ENCODE peak calls at places on chromosomes 3 and 15, in six cellular contexts. L is Karpas-422; N is HS-5; P is stimulated activated CD4-positive, alpha-beta T cell treated with anti-CD3 and anti-CD28 coated beads, Interleukin-12 subunit alpha, Interleukin-12 subunit beta, amount 100 ng/mL, for 24 hours; H is lower leg skin; I is HTR-8/SVneo. D is an unnamed sample.

GRCh38 chr15:25246641-25247417 is 192.0 kb downstream of the UBE3A start:
- DNase-seq in L (no peak), N (no peak), P (no peak), H (peak), I (no peak), D (no peak)

GRCh38 chr15:99929266-99929665 is 196.0 kb upstream of the LYSMD4 start:
- DNase-seq in L (no peak), N (no peak), P (no peak), H (no peak), I (no peak), D (no peak)

GRCh38 chr15:83207622-83208356 is at the start of gene HDGFL3:
- DNase-seq in L (no peak), N (no peak), P (no peak), H (peak), I (peak), D (peak)

GRCh38 chr15:31324739-31325431 is 1.8 kb upstream of the KLF13 start:
- DNase-seq in L (no peak), N (no peak), P (no peak), H (no peak), I (no peak), D (no peak)

GRCh38 chr3:113231391-113231790 is 20.0 kb downstream of the BOC start:
- DNase-seq in L (no peak), N (no peak), P (no peak), H (no peak), I (no peak), D (peak)

GRCh38 chr3:31550452-31551251 is 17.9 kb downstream of the STT3B start:
- DNase-seq in L (peak), N (no peak), P (no peak), H (no peak), I (peak), D (no peak)

GRCh38 chr15:98794211-98794610 is 145.9 kb downstream of the IGF1R start:
- DNase-seq in L (no peak), N (no peak), P (no peak), H (no peak), I (no peak), D (no peak)

GRCh38 chr15:45801543-45801942 is 166.7 kb downstream of the SQOR start:
- DNase-seq in L (no peak), N (no peak), P (no peak), H (no peak), I (no peak), D (no peak)

GRCh38 chr3:136819784-136820640 is 1.1 kb downstream of the SLC35G2 start:
- DNase-seq in L (no peak), N (no peak), P (no peak), H (peak), I (peak), D (peak)

GRCh38 chr3:126854666-126855065 is 128.2 kb upstream of the PLXNA1 start:
- DNase-seq in L (no peak), N (no peak), P (no peak), H (no peak), I (no peak), D (no peak)

GRCh38 chr3:187641319-187641976 is 28.7 kb downstream of the SST start:
- DNase-seq in L (no peak), N (no peak), P (no peak), H (no peak), I (no peak), D (no peak)

GRCh38 chr3:98761656-98762229 is 1.4 kb upstream of the ST3GAL6 start:
- DNase-seq in L (peak), N (no peak), P (no peak), H (no peak), I (no peak), D (no peak)

GRCh38 chr15:68192804-68193521 is 12.2 kb downstream of the CALML4 start:
- DNase-seq in L (no peak), N (no peak), P (no peak), H (no peak), I (no peak), D (no peak)

GRCh38 chr3:13012228-13012691 is 61.0 kb downstream of the IQSEC1 start:
- DNase-seq in L (peak), N (no peak), P (no peak), H (peak), I (no peak), D (no peak)

GRCh38 chr3:81761904-81762565 is 590 bp upstream of the GBE1 start:
- DNase-seq in L (no peak), N (no peak), P (no peak), H (no peak), I (no peak), D (no peak)

GRCh38 chr15:91067026-91067425 is 33.0 kb upstream of the SV2B start:
- DNase-seq in L (no peak), N (peak), P (no peak), H (no peak), I (no peak), D (peak)

GRCh38 chr3:126554560-126555525 is 3.9 kb downstream of the C3orf22 start:
- DNase-seq in L (no peak), N (no peak), P (no peak), H (peak), I (no peak), D (no peak)

GRCh38 chr3:50388021-50388719 is 28.8 kb upstream of the TMEM115 start:
- DNase-seq in L (peak), N (no peak), P (no peak), H (no peak), I (peak), D (no peak)

GRCh38 chr3:15634671-15635661 is 33.4 kb downstream of the BTD start:
- DNase-seq in L (no peak), N (no peak), P (no peak), H (no peak), I (no peak), D (peak)

GRCh38 chr15:52100807-52101206 is 11.8 kb downstream of the BCL2L10 start:
- DNase-seq in L (no peak), N (no peak), P (no peak), H (peak), I (no peak), D (peak)

GRCh38 chr3:51994530-51994929 is 1.2 kb downstream of the RPL29 start:
- DNase-seq in L (no peak), N (no peak), P (no peak), H (no peak), I (no peak), D (no peak)

GRCh38 chr15:41603941-41604660 is 45.1 kb downstream of the TYRO3 start:
- DNase-seq in L (peak), N (peak), P (peak), H (peak), I (peak), D (peak)

GRCh38 chr3:161372321-161373260 is 1.3 kb upstream of the SPTSSB start:
- DNase-seq in L (no peak), N (no peak), P (no peak), H (peak), I (peak), D (no peak)

GRCh38 chr3:119219069-119219468 is 21.6 kb downstream of the B4GALT4 start:
- DNase-seq in L (no peak), N (no peak), P (no peak), H (no peak), I (no peak), D (no peak)

GRCh38 chr3:123521179-123521969 is 63.5 kb downstream of the HACD2 start:
- DNase-seq in L (no peak), N (no peak), P (no peak), H (no peak), I (no peak), D (no peak)

GRCh38 chr3:42502429-42503250 is at the start of gene VIPR1:
- DNase-seq in L (peak), N (no peak), P (peak), H (peak), I (peak), D (no peak)

GRCh38 chr15:29134641-29135071 is 135.0 kb downstream of the NSMCE3 start:
- DNase-seq in L (no peak), N (no peak), P (no peak), H (no peak), I (no peak), D (no peak)

GRCh38 chr3:15633159-15633558 is 31.6 kb downstream of the BTD start:
- DNase-seq in L (no peak), N (no peak), P (no peak), H (no peak), I (no peak), D (peak)

GRCh38 chr3:44445786-44446185 is 31.7 kb downstream of the ZNF445 start:
- DNase-seq in L (no peak), N (no peak), P (no peak), H (peak), I (no peak), D (no peak)

GRCh38 chr3:176430244-176430893 is 766.9 kb downstream of the TBL1XR1 start:
- DNase-seq in L (peak), N (peak), P (no peak), H (no peak), I (peak), D (peak)

GRCh38 chr3:77620009-77620408 is 580.1 kb downstream of the ROBO2 start:
- DNase-seq in L (no peak), N (peak), P (no peak), H (no peak), I (no peak), D (no peak)

GRCh38 chr3:25901796-25902195 is 111.9 kb downstream of the OXSM start:
- DNase-seq in L (no peak), N (no peak), P (no peak), H (no peak), I (no peak), D (no peak)

GRCh38 chr3:97820780-97821179 is 1.0 kb upstream of the CRYBG3 start:
- DNase-seq in L (no peak), N (no peak), P (no peak), H (no peak), I (no peak), D (no peak)

GRCh38 chr3:194251891-194252560 is 99.1 kb downstream of the CPN2 start:
- DNase-seq in L (no peak), N (no peak), P (no peak), H (no peak), I (no peak), D (no peak)

GRCh38 chr3:5017953-5018531 is 38.8 kb downstream of the BHLHE40 start:
- DNase-seq in L (no peak), N (no peak), P (no peak), H (peak), I (no peak), D (peak)

GRCh38 chr3:112116777-112117186 is 16.3 kb downstream of the GCSAM start:
- DNase-seq in L (no peak), N (no peak), P (no peak), H (no peak), I (no peak), D (no peak)

GRCh38 chr3:138949445-138950005 is 2.5 kb downstream of the FOXL2NB start:
- DNase-seq in L (no peak), N (no peak), P (no peak), H (no peak), I (no peak), D (no peak)

GRCh38 chr15:69340243-69340991 is 41.7 kb downstream of the PAQR5 start:
- DNase-seq in L (no peak), N (no peak), P (no peak), H (peak), I (no peak), D (no peak)